ENCODE peak calls at places on chromosomes 13 and 19, in seven cellular contexts. One of them, this sample, is unnamed.

GRCh38 chr13:113740661-113741060 is 18.4 kb upstream of the TMEM255B start:
- DNase-seq in upper lobe of right lung: no peak
- DNase-seq in ascending aorta: no peak
- DNase-seq in DND-41: no peak
- DNase-seq in K562: no peak
- DNase-seq in colonic mucosa: no peak
- DNase-seq in cardiac muscle cell: no peak
- DNase-seq in this sample: no peak

GRCh38 chr13:87147076-87147475 is 524.1 kb upstream of the SLITRK5 start:
- DNase-seq in upper lobe of right lung: no peak
- DNase-seq in ascending aorta: no peak
- DNase-seq in DND-41: no peak
- DNase-seq in K562: no peak
- DNase-seq in colonic mucosa: no peak
- DNase-seq in cardiac muscle cell: peak; percentile 11
- DNase-seq in this sample: no peak

GRCh38 chr13:98083507-98083906 is 59.4 kb upstream of the FARP1 start:
- DNase-seq in upper lobe of right lung: no peak
- DNase-seq in ascending aorta: no peak
- DNase-seq in DND-41: no peak
- DNase-seq in K562: no peak
- DNase-seq in colonic mucosa: no peak
- DNase-seq in cardiac muscle cell: peak; percentile 90
- DNase-seq in this sample: no peak

GRCh38 chr19:53824134-53824611 is at the start of gene NLRP12:
- DNase-seq in upper lobe of right lung: peak; percentile 68
- DNase-seq in ascending aorta: no peak
- DNase-seq in DND-41: no peak
- DNase-seq in K562: no peak
- DNase-seq in colonic mucosa: no peak
- DNase-seq in cardiac muscle cell: peak; percentile 17
- DNase-seq in this sample: no peak

GRCh38 chr13:49667773-49668172 is 23.5 kb downstream of the EBPL start:
- DNase-seq in upper lobe of right lung: no peak
- DNase-seq in ascending aorta: no peak
- DNase-seq in DND-41: no peak
- DNase-seq in K562: no peak
- DNase-seq in colonic mucosa: no peak
- DNase-seq in cardiac muscle cell: no peak
- DNase-seq in this sample: no peak

GRCh38 chr13:39362652-39363390 is 240.2 kb downstream of the LHFPL6 start:
- DNase-seq in upper lobe of right lung: no peak
- DNase-seq in ascending aorta: no peak
- DNase-seq in DND-41: no peak
- DNase-seq in K562: no peak
- DNase-seq in colonic mucosa: no peak
- DNase-seq in cardiac muscle cell: no peak
- DNase-seq in this sample: no peak

GRCh38 chr13:31240921-31241320 is 41.1 kb downstream of the B3GLCT start:
- DNase-seq in upper lobe of right lung: no peak
- DNase-seq in ascending aorta: no peak
- DNase-seq in DND-41: no peak
- DNase-seq in K562: no peak
- DNase-seq in colonic mucosa: no peak
- DNase-seq in cardiac muscle cell: peak; percentile 48
- DNase-seq in this sample: no peak

GRCh38 chr13:111912991-111913781 is 153.8 kb upstream of the SOX1 start:
- DNase-seq in upper lobe of right lung: peak; percentile 51
- DNase-seq in ascending aorta: peak; percentile 42
- DNase-seq in DND-41: no peak
- DNase-seq in K562: no peak
- DNase-seq in colonic mucosa: peak; percentile 4
- DNase-seq in cardiac muscle cell: no peak
- DNase-seq in this sample: peak; percentile 30

GRCh38 chr19:55152017-55152416 is 3.0 kb upstream of the TNNT1 start:
- DNase-seq in upper lobe of right lung: no peak
- DNase-seq in ascending aorta: no peak
- DNase-seq in DND-41: peak; percentile 44
- DNase-seq in K562: peak; percentile 77
- DNase-seq in colonic mucosa: no peak
- DNase-seq in cardiac muscle cell: no peak
- DNase-seq in this sample: no peak

GRCh38 chr13:110539894-110540293 is 21.6 kb downstream of the RAB20 start:
- DNase-seq in upper lobe of right lung: no peak
- DNase-seq in ascending aorta: no peak
- DNase-seq in DND-41: no peak
- DNase-seq in K562: no peak
- DNase-seq in colonic mucosa: no peak
- DNase-seq in cardiac muscle cell: no peak
- DNase-seq in this sample: no peak

GRCh38 chr13:71524245-71525002 is 342.6 kb downstream of the DACH1 start:
- DNase-seq in upper lobe of right lung: no peak
- DNase-seq in ascending aorta: no peak
- DNase-seq in DND-41: no peak
- DNase-seq in K562: no peak
- DNase-seq in colonic mucosa: no peak
- DNase-seq in cardiac muscle cell: peak; percentile 6
- DNase-seq in this sample: no peak

GRCh38 chr13:50130686-50131051 is 115.4 kb downstream of the KCNRG start:
- DNase-seq in upper lobe of right lung: no peak
- DNase-seq in ascending aorta: peak; percentile 69
- DNase-seq in DND-41: no peak
- DNase-seq in K562: no peak
- DNase-seq in colonic mucosa: peak; percentile 32
- DNase-seq in cardiac muscle cell: peak; percentile 52
- DNase-seq in this sample: no peak

GRCh38 chr19:42942187-42942789 is 5.3 kb upstream of the PSG7 start:
- DNase-seq in upper lobe of right lung: no peak
- DNase-seq in ascending aorta: no peak
- DNase-seq in DND-41: no peak
- DNase-seq in K562: peak; percentile 16
- DNase-seq in colonic mucosa: no peak
- DNase-seq in cardiac muscle cell: no peak
- DNase-seq in this sample: no peak
- TF ChIP-seq CTCF in upper lobe of right lung: peak; percentile 42
- TF ChIP-seq CTCF in ascending aorta: no peak
- TF ChIP-seq CTCF in DND-41: peak; percentile 45
- TF ChIP-seq CTCF in K562: peak; percentile 53
- TF ChIP-seq CTCF in colonic mucosa: no peak
- TF ChIP-seq CTCF in cardiac muscle cell: peak; percentile 49
- TF ChIP-seq CTCF in this sample: no peak

GRCh38 chr19:4583961-4584669 is 24.6 kb upstream of the SEMA6B start:
- DNase-seq in upper lobe of right lung: no peak
- DNase-seq in ascending aorta: no peak
- DNase-seq in DND-41: no peak
- DNase-seq in K562: peak; percentile 63
- DNase-seq in colonic mucosa: peak; percentile 28
- DNase-seq in cardiac muscle cell: peak; percentile 57
- DNase-seq in this sample: no peak
- H3K27ac ChIP-seq in upper lobe of right lung: no peak overlapping the region
- H3K27ac ChIP-seq in ascending aorta: no peak overlapping the region
- H3K27ac ChIP-seq in DND-41: no peak overlapping the region
- H3K27ac ChIP-seq in K562: no peak overlapping the region
- H3K27ac ChIP-seq in colonic mucosa: no peak overlapping the region
- H3K27ac ChIP-seq in cardiac muscle cell: no peak overlapping the region
- H3K27ac ChIP-seq in this sample: no peak overlapping the region

GRCh38 chr13:65656740-65657329 is 1573.3 kb downstream of the PCDH9 start:
- DNase-seq in upper lobe of right lung: no peak
- DNase-seq in ascending aorta: no peak
- DNase-seq in DND-41: no peak
- DNase-seq in K562: no peak
- DNase-seq in colonic mucosa: no peak
- DNase-seq in cardiac muscle cell: peak; percentile 47
- DNase-seq in this sample: no peak
- TF ChIP-seq CTCF in upper lobe of right lung: peak; percentile 41
- TF ChIP-seq CTCF in ascending aorta: no peak
- TF ChIP-seq CTCF in DND-41: peak; percentile 56
- TF ChIP-seq CTCF in K562: no peak
- TF ChIP-seq CTCF in colonic mucosa: peak; percentile 25
- TF ChIP-seq CTCF in cardiac muscle cell: peak; percentile 67
- TF ChIP-seq CTCF in this sample: no peak

GRCh38 chr19:2273356-2274184 is 8.4 kb downstream of the PEAK3 start:
- DNase-seq in upper lobe of right lung: peak; percentile 89
- DNase-seq in ascending aorta: peak; percentile 86
- DNase-seq in DND-41: peak; percentile 94
- DNase-seq in K562: peak; percentile 92
- DNase-seq in colonic mucosa: peak; percentile 82
- DNase-seq in cardiac muscle cell: peak; percentile 86
- DNase-seq in this sample: peak; percentile 92
- H3K27ac ChIP-seq in upper lobe of right lung: peak overlapping the region; percentile 72
- H3K27ac ChIP-seq in ascending aorta: peak overlapping the region; percentile 82
- H3K27ac ChIP-seq in DND-41: peak overlapping the region; percentile 73
- H3K27ac ChIP-seq in K562: peak overlapping the region; percentile 94
- H3K27ac ChIP-seq in colonic mucosa: peak overlapping the region; percentile 79
- H3K27ac ChIP-seq in cardiac muscle cell: peak overlapping the region; percentile 15
- H3K27ac ChIP-seq in this sample: peak overlapping the region; percentile 98

DNA sequence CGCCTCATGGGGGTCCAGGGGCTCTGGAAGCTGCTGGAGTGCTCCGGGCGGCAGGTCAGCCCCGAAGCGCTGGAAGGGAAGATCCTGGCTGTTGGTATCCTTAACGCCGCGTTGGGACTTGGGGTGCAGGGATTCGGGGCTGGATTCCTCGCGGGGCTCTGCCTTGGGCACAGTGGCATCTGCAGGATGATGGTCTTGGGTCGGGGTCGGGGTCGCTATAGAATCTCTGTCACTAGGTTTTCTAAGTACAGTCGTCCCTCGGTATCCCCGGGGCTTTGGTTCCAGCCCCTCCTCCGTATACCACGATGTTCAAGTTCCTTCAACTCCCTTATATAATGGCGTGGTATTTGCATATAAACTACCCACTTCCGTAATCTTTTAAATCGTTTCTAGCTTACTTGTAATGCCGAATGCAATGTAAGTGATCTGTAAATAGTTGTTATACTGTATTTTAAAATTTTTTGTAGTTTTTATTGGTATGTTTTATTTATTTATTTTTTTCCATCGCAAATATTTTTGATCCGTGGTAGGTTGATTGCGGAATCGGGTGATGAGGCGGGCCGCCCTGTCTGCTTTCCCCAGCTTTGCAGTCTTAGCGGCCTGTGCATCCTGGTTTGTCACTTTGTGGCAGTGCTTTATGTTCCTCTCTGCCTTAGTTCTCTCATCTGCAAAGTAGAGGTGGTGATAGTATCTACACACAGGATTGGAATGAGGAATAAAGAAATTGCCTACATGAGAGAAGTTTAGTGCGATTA is 606 bp downstream of the ERCC5 start:
- DNase-seq in upper lobe of right lung: peak; percentile 72
- DNase-seq in ascending aorta: peak; percentile 72
- DNase-seq in DND-41: peak; percentile 65
- DNase-seq in K562: peak; percentile 37
- DNase-seq in colonic mucosa: peak; percentile 57
- DNase-seq in cardiac muscle cell: peak; percentile 49
- DNase-seq in this sample: peak; percentile 59
- TF ChIP-seq CTCF in upper lobe of right lung: no peak
- TF ChIP-seq CTCF in ascending aorta: no peak
- TF ChIP-seq CTCF in DND-41: no peak
- TF ChIP-seq CTCF in K562: no peak
- TF ChIP-seq CTCF in colonic mucosa: no peak
- TF ChIP-seq CTCF in cardiac muscle cell: no peak
- TF ChIP-seq CTCF in this sample: no peak

GRCh38 chr19:46610413-46610775 is 9.3 kb downstream of the CALM3 start:
- DNase-seq in upper lobe of right lung: peak; percentile 18
- DNase-seq in ascending aorta: peak; percentile 53
- DNase-seq in DND-41: no peak
- DNase-seq in K562: no peak
- DNase-seq in colonic mucosa: no peak
- DNase-seq in cardiac muscle cell: no peak
- DNase-seq in this sample: no peak

GRCh38 chr19:46609511-46610412 is 8.6 kb downstream of the CALM3 start:
- DNase-seq in upper lobe of right lung: peak; percentile 40
- DNase-seq in ascending aorta: peak; percentile 61
- DNase-seq in DND-41: no peak
- DNase-seq in K562: no peak
- DNase-seq in colonic mucosa: no peak
- DNase-seq in cardiac muscle cell: no peak
- DNase-seq in this sample: peak; percentile 41

GRCh38 chr19:46608581-46609345 is 7.6 kb downstream of the CALM3 start:
- DNase-seq in upper lobe of right lung: peak; percentile 60
- DNase-seq in ascending aorta: peak; percentile 58
- DNase-seq in DND-41: no peak
- DNase-seq in K562: no peak
- DNase-seq in colonic mucosa: peak; percentile 12
- DNase-seq in cardiac muscle cell: no peak
- DNase-seq in this sample: no peak

GRCh38 chr19:46611791-46612190 is 10.7 kb downstream of the CALM3 start:
- DNase-seq in upper lobe of right lung: peak; percentile 54
- DNase-seq in ascending aorta: no peak
- DNase-seq in DND-41: no peak
- DNase-seq in K562: no peak
- DNase-seq in colonic mucosa: no peak
- DNase-seq in cardiac muscle cell: no peak
- DNase-seq in this sample: no peak

DNA sequence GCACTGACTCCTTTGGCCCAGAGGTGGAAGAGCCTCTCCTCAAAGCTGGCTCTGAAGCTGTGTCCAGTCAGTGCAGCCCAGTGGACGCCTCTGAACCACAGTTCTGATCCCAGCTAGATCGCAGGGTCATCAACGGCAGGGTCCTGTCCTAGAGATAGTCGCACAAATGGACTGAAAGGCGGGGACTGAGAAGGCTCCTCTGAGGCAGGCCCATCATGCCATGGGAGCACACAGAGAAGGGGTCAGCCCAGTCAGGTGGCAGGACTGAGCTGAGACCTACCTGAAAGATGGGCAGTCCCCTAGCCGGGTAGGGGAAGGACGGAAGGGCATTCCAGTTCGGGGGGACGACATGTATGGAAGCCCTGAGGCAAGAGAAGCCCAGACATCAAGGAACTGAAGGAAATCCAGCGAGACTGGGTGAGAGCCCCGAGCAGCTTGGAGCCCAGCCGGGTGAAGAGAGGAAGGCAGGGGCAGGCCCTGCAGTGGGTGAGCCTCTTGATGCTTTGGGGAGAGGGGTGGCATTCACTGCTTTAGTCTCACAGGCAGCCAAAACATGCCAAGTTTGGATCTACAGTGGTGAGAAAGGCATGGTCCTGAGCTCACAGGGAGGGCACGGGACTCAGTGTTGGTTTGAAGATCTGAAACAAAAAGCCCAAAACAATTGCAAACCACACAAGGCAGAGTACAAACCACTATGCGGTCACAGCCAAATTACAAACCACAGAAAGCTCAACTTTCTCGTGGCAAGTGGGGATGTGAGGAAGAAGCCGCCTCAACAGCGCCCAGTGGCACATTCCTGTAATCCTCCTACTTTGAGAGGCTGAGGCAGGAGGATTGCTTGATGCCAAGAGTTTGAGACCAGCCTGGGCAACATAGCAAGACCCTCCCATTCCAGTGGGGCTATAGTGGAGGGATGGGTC is 10.0 kb downstream of the CALM3 start:
- DNase-seq in upper lobe of right lung: peak; percentile 27
- DNase-seq in ascending aorta: peak; percentile 65
- DNase-seq in DND-41: peak; percentile 48
- DNase-seq in K562: no peak
- DNase-seq in colonic mucosa: no peak
- DNase-seq in cardiac muscle cell: peak; percentile 51
- DNase-seq in this sample: no peak
- H3K27ac ChIP-seq in upper lobe of right lung: no peak overlapping the region
- H3K27ac ChIP-seq in ascending aorta: no peak overlapping the region
- H3K27ac ChIP-seq in DND-41: peak overlapping the region; percentile 22
- H3K27ac ChIP-seq in K562: no peak overlapping the region
- H3K27ac ChIP-seq in colonic mucosa: no peak overlapping the region
- H3K27ac ChIP-seq in cardiac muscle cell: peak overlapping the region; percentile 39
- H3K27ac ChIP-seq in this sample: peak overlapping the region; percentile 49

GRCh38 chr13:42099962-42100675 is 51.7 kb downstream of the DGKH start:
- DNase-seq in upper lobe of right lung: no peak
- DNase-seq in ascending aorta: no peak
- DNase-seq in DND-41: no peak
- DNase-seq in K562: no peak
- DNase-seq in colonic mucosa: no peak
- DNase-seq in cardiac muscle cell: no peak
- DNase-seq in this sample: no peak

GRCh38 chr13:42094641-42095040 is 46.2 kb downstream of the DGKH start:
- DNase-seq in upper lobe of right lung: no peak
- DNase-seq in ascending aorta: no peak
- DNase-seq in DND-41: no peak
- DNase-seq in K562: no peak
- DNase-seq in colonic mucosa: no peak
- DNase-seq in cardiac muscle cell: no peak
- DNase-seq in this sample: no peak
- TF ChIP-seq CTCF in upper lobe of right lung: no peak
- TF ChIP-seq CTCF in ascending aorta: no peak
- TF ChIP-seq CTCF in DND-41: no peak
- TF ChIP-seq CTCF in K562: no peak
- TF ChIP-seq CTCF in colonic mucosa: no peak
- TF ChIP-seq CTCF in cardiac muscle cell: no peak
- TF ChIP-seq CTCF in this sample: no peak

This sample was measured in Peyer's patch.